ENCODE peak calls at places on chromosomes 6 and 20, in nine cellular contexts. One of them, this sample, is unnamed.

GRCh38 chr6:70396796-70397729 is 16.2 kb upstream of the FAM135A start:
- DNase-seq in activated T-cell treated with anti-CD3 and anti-CD28 coated beads, Interleukin-2, amount 50 U/mL, for 72 hours: no peak
- DNase-seq in activated T-helper 1 cell treated with Interleukin-2 at 50 U/mL for 16 hours: no peak
- DNase-seq in iPS DF 19.7: no peak
- DNase-seq in activated CD8-positive, alpha-beta T cell treated with anti-CD3 and anti-CD28 coated beads for 36 hours: no peak
- DNase-seq in AG10803: no peak
- DNase-seq in mesothelial cell of epicardium: no peak
- DNase-seq in IMR-90: no peak
- DNase-seq in astrocyte of the cerebellum: no peak
- DNase-seq in this sample: no peak

GRCh38 chr20:58630063-58630462 is 21.0 kb upstream of the STX16 start:
- DNase-seq in activated T-cell treated with anti-CD3 and anti-CD28 coated beads, Interleukin-2, amount 50 U/mL, for 72 hours: no peak
- DNase-seq in activated T-helper 1 cell treated with Interleukin-2 at 50 U/mL for 16 hours: no peak
- DNase-seq in mesothelial cell of epicardium: no peak
- DNase-seq in astrocyte of the cerebellum: no peak
- DNase-seq in iPS DF 19.7: no peak
- DNase-seq in activated CD8-positive, alpha-beta T cell treated with anti-CD3 and anti-CD28 coated beads for 36 hours: no peak
- DNase-seq in AG10803: peak
- DNase-seq in IMR-90: peak
- DNase-seq in this sample: peak

GRCh38 chr20:46348972-46349741 is 40.9 kb upstream of the CDH22 start:
- DNase-seq in activated CD8-positive, alpha-beta T cell treated with anti-CD3 and anti-CD28 coated beads for 36 hours: peak
- DNase-seq in activated T-cell treated with anti-CD3 and anti-CD28 coated beads, Interleukin-2, amount 50 U/mL, for 72 hours: peak
- DNase-seq in iPS DF 19.7: no peak
- DNase-seq in mesothelial cell of epicardium: peak
- DNase-seq in activated T-helper 1 cell treated with Interleukin-2 at 50 U/mL for 16 hours: peak
- DNase-seq in AG10803: peak
- DNase-seq in astrocyte of the cerebellum: no peak
- DNase-seq in IMR-90: peak
- DNase-seq in this sample: peak

GRCh38 chr20:25452333-25452732 is 44.9 kb downstream of the GINS1 start:
- DNase-seq in iPS DF 19.7: no peak
- DNase-seq in activated T-helper 1 cell treated with Interleukin-2 at 50 U/mL for 16 hours: no peak
- DNase-seq in mesothelial cell of epicardium: no peak
- DNase-seq in AG10803: no peak
- DNase-seq in IMR-90: no peak
- DNase-seq in activated T-cell treated with anti-CD3 and anti-CD28 coated beads, Interleukin-2, amount 50 U/mL, for 72 hours: no peak
- DNase-seq in activated CD8-positive, alpha-beta T cell treated with anti-CD3 and anti-CD28 coated beads for 36 hours: no peak
- DNase-seq in astrocyte of the cerebellum: no peak
- DNase-seq in this sample: no peak

GRCh38 chr6:163419413-163420314 is 5.1 kb downstream of the QKI start:
- DNase-seq in IMR-90: peak
- DNase-seq in activated CD8-positive, alpha-beta T cell treated with anti-CD3 and anti-CD28 coated beads for 36 hours: no peak
- DNase-seq in iPS DF 19.7: no peak
- DNase-seq in activated T-helper 1 cell treated with Interleukin-2 at 50 U/mL for 16 hours: no peak
- DNase-seq in activated T-cell treated with anti-CD3 and anti-CD28 coated beads, Interleukin-2, amount 50 U/mL, for 72 hours: no peak
- DNase-seq in mesothelial cell of epicardium: no peak
- DNase-seq in astrocyte of the cerebellum: no peak
- DNase-seq in AG10803: peak
- DNase-seq in this sample: peak

GRCh38 chr6:159916752-159917151 is 26.0 kb downstream of the MAS1 start:
- DNase-seq in astrocyte of the cerebellum: no peak
- DNase-seq in mesothelial cell of epicardium: no peak
- DNase-seq in activated T-cell treated with anti-CD3 and anti-CD28 coated beads, Interleukin-2, amount 50 U/mL, for 72 hours: no peak
- DNase-seq in activated CD8-positive, alpha-beta T cell treated with anti-CD3 and anti-CD28 coated beads for 36 hours: no peak
- DNase-seq in IMR-90: no peak
- DNase-seq in activated T-helper 1 cell treated with Interleukin-2 at 50 U/mL for 16 hours: no peak
- DNase-seq in iPS DF 19.7: no peak
- DNase-seq in AG10803: no peak
- DNase-seq in this sample: no peak

GRCh38 chr6:163461696-163462095 is 47.2 kb downstream of the QKI start:
- DNase-seq in IMR-90: no peak
- DNase-seq in activated T-helper 1 cell treated with Interleukin-2 at 50 U/mL for 16 hours: no peak
- DNase-seq in activated CD8-positive, alpha-beta T cell treated with anti-CD3 and anti-CD28 coated beads for 36 hours: no peak
- DNase-seq in activated T-cell treated with anti-CD3 and anti-CD28 coated beads, Interleukin-2, amount 50 U/mL, for 72 hours: no peak
- DNase-seq in iPS DF 19.7: no peak
- DNase-seq in astrocyte of the cerebellum: no peak
- DNase-seq in mesothelial cell of epicardium: no peak
- DNase-seq in AG10803: no peak
- DNase-seq in this sample: no peak

GRCh38 chr20:61936701-61937131 is 129.0 kb downstream of the TAF4 start:
- DNase-seq in activated T-cell treated with anti-CD3 and anti-CD28 coated beads, Interleukin-2, amount 50 U/mL, for 72 hours: no peak
- DNase-seq in activated CD8-positive, alpha-beta T cell treated with anti-CD3 and anti-CD28 coated beads for 36 hours: no peak
- DNase-seq in mesothelial cell of epicardium: no peak
- DNase-seq in iPS DF 19.7: no peak
- DNase-seq in AG10803: no peak
- DNase-seq in activated T-helper 1 cell treated with Interleukin-2 at 50 U/mL for 16 hours: no peak
- DNase-seq in IMR-90: no peak
- DNase-seq in astrocyte of the cerebellum: no peak
- DNase-seq in this sample: no peak

GRCh38 chr6:133947302-133947900 is 5.6 kb upstream of the TBPL1 start:
- DNase-seq in activated CD8-positive, alpha-beta T cell treated with anti-CD3 and anti-CD28 coated beads for 36 hours: no peak
- DNase-seq in mesothelial cell of epicardium: no peak
- DNase-seq in activated T-helper 1 cell treated with Interleukin-2 at 50 U/mL for 16 hours: no peak
- DNase-seq in activated T-cell treated with anti-CD3 and anti-CD28 coated beads, Interleukin-2, amount 50 U/mL, for 72 hours: no peak
- DNase-seq in astrocyte of the cerebellum: no peak
- DNase-seq in AG10803: no peak
- DNase-seq in iPS DF 19.7: no peak
- DNase-seq in IMR-90: no peak
- DNase-seq in this sample: no peak

GRCh38 chr6:148002067-148002466 is 340.6 kb upstream of the SASH1 start:
- DNase-seq in astrocyte of the cerebellum: no peak
- DNase-seq in activated CD8-positive, alpha-beta T cell treated with anti-CD3 and anti-CD28 coated beads for 36 hours: no peak
- DNase-seq in iPS DF 19.7: no peak
- DNase-seq in mesothelial cell of epicardium: no peak
- DNase-seq in activated T-cell treated with anti-CD3 and anti-CD28 coated beads, Interleukin-2, amount 50 U/mL, for 72 hours: no peak
- DNase-seq in AG10803: no peak
- DNase-seq in activated T-helper 1 cell treated with Interleukin-2 at 50 U/mL for 16 hours: no peak
- DNase-seq in IMR-90: no peak
- DNase-seq in this sample: peak

GRCh38 chr6:40358473-40359460 is 228.4 kb downstream of the LRFN2 start:
- DNase-seq in activated CD8-positive, alpha-beta T cell treated with anti-CD3 and anti-CD28 coated beads for 36 hours: no peak
- DNase-seq in iPS DF 19.7: no peak
- DNase-seq in activated T-helper 1 cell treated with Interleukin-2 at 50 U/mL for 16 hours: no peak
- DNase-seq in mesothelial cell of epicardium: peak
- DNase-seq in AG10803: no peak
- DNase-seq in astrocyte of the cerebellum: no peak
- DNase-seq in activated T-cell treated with anti-CD3 and anti-CD28 coated beads, Interleukin-2, amount 50 U/mL, for 72 hours: no peak
- DNase-seq in IMR-90: no peak
- DNase-seq in this sample: no peak

GRCh38 chr6:41097467-41098090 is 24.8 kb downstream of the NFYA start:
- DNase-seq in astrocyte of the cerebellum: peak
- DNase-seq in AG10803: peak
- DNase-seq in mesothelial cell of epicardium: no peak
- DNase-seq in activated T-helper 1 cell treated with Interleukin-2 at 50 U/mL for 16 hours: no peak
- DNase-seq in iPS DF 19.7: no peak
- DNase-seq in activated CD8-positive, alpha-beta T cell treated with anti-CD3 and anti-CD28 coated beads for 36 hours: no peak
- DNase-seq in IMR-90: peak
- DNase-seq in activated T-cell treated with anti-CD3 and anti-CD28 coated beads, Interleukin-2, amount 50 U/mL, for 72 hours: no peak
- DNase-seq in this sample: peak

GRCh38 chr20:39850821-39851330 is 838.2 kb downstream of the MAFB start:
- DNase-seq in astrocyte of the cerebellum: no peak
- DNase-seq in activated CD8-positive, alpha-beta T cell treated with anti-CD3 and anti-CD28 coated beads for 36 hours: no peak
- DNase-seq in AG10803: peak
- DNase-seq in activated T-helper 1 cell treated with Interleukin-2 at 50 U/mL for 16 hours: no peak
- DNase-seq in IMR-90: no peak
- DNase-seq in mesothelial cell of epicardium: no peak
- DNase-seq in iPS DF 19.7: no peak
- DNase-seq in activated T-cell treated with anti-CD3 and anti-CD28 coated beads, Interleukin-2, amount 50 U/mL, for 72 hours: no peak
- DNase-seq in this sample: no peak